ENCODE peak calls at places on chromosomes 13 and 19, in six cellular contexts. One of them, this sample, is unnamed.

GRCh38 chr13:59409651-59410200 is 754.0 kb downstream of the DIAPH3 start:
- DNase-seq in uterus: no peak
- DNase-seq in left lung: no peak
- DNase-seq in AG09319: no peak
- DNase-seq in lower leg skin: no peak
- DNase-seq in psoas muscle: no peak
- DNase-seq in this sample: no peak

GRCh38 chr13:43472980-43473379 is 313.8 kb downstream of the ENOX1 start:
- DNase-seq in uterus: no peak
- DNase-seq in psoas muscle: no peak
- DNase-seq in left lung: no peak
- DNase-seq in lower leg skin: no peak
- DNase-seq in AG09319: no peak
- DNase-seq in this sample: no peak

GRCh38 chr13:110466261-110466660 is 95.3 kb downstream of the RAB20 start:
- DNase-seq in psoas muscle: no peak
- DNase-seq in uterus: no peak
- DNase-seq in AG09319: no peak
- DNase-seq in lower leg skin: no peak
- DNase-seq in left lung: no peak
- DNase-seq in this sample: no peak

GRCh38 chr13:31927219-31927653 is 104.3 kb upstream of the FRY start:
- DNase-seq in uterus: no peak
- DNase-seq in psoas muscle: no peak
- DNase-seq in left lung: no peak
- DNase-seq in lower leg skin: no peak
- DNase-seq in AG09319: no peak
- DNase-seq in this sample: no peak

GRCh38 chr19:932647-933552 is 7.1 kb downstream of the ARID3A start:
- DNase-seq in uterus: peak
- DNase-seq in psoas muscle: peak
- DNase-seq in lower leg skin: peak
- DNase-seq in AG09319: peak
- DNase-seq in left lung: peak
- DNase-seq in this sample: no peak

GRCh38 chr13:78137404-78138142 is 218.9 kb upstream of the EDNRB start:
- DNase-seq in psoas muscle: no peak
- DNase-seq in AG09319: peak
- DNase-seq in lower leg skin: no peak
- DNase-seq in uterus: no peak
- DNase-seq in left lung: no peak
- DNase-seq in this sample: no peak

GRCh38 chr19:45972944-45973525 is 630 bp downstream of the NOVA2 start:
- DNase-seq in AG09319: no peak
- DNase-seq in psoas muscle: no peak
- DNase-seq in uterus: no peak
- DNase-seq in left lung: no peak
- DNase-seq in lower leg skin: no peak
- DNase-seq in this sample: no peak

GRCh38 chr13:111541345-111541744 is 220.9 kb downstream of the TEX29 start:
- DNase-seq in left lung: no peak
- DNase-seq in lower leg skin: no peak
- DNase-seq in uterus: no peak
- DNase-seq in AG09319: no peak
- DNase-seq in psoas muscle: no peak
- DNase-seq in this sample: no peak

GRCh38 chr13:110301606-110302131 is 5.3 kb downstream of the COL4A1 start:
- DNase-seq in psoas muscle: no peak
- DNase-seq in AG09319: no peak
- DNase-seq in uterus: peak
- DNase-seq in lower leg skin: peak
- DNase-seq in left lung: no peak
- DNase-seq in this sample: no peak

GRCh38 chr13:84191199-84191598 is 308.9 kb upstream of the SLITRK1 start:
- DNase-seq in left lung: no peak
- DNase-seq in AG09319: no peak
- DNase-seq in psoas muscle: no peak
- DNase-seq in uterus: no peak
- DNase-seq in lower leg skin: no peak
- DNase-seq in this sample: no peak

GRCh38 chr19:3982701-3983541 is 2.3 kb downstream of the EEF2 start:
- DNase-seq in left lung: no peak
- DNase-seq in uterus: no peak
- DNase-seq in psoas muscle: peak
- DNase-seq in AG09319: no peak
- DNase-seq in lower leg skin: no peak
- DNase-seq in this sample: no peak

GRCh38 chr13:110449225-110450015 is 112.1 kb downstream of the RAB20 start:
- DNase-seq in psoas muscle: no peak
- DNase-seq in left lung: no peak
- DNase-seq in uterus: no peak
- DNase-seq in lower leg skin: peak
- DNase-seq in AG09319: no peak
- DNase-seq in this sample: no peak

GRCh38 chr13:52850396-52851152 is 2.1 kb upstream of the PCDH8 start:
- DNase-seq in uterus: peak
- DNase-seq in AG09319: peak
- DNase-seq in lower leg skin: peak
- DNase-seq in left lung: peak
- DNase-seq in psoas muscle: peak
- DNase-seq in this sample: peak

GRCh38 chr19:43950834-43951626 is at the start of gene ZNF221:
- DNase-seq in AG09319: peak
- DNase-seq in lower leg skin: peak
- DNase-seq in psoas muscle: peak
- DNase-seq in left lung: peak
- DNase-seq in uterus: peak
- DNase-seq in this sample: peak

GRCh38 chr13:44972956-44973581 is 16.2 kb downstream of the NUFIP1 start:
- DNase-seq in psoas muscle: no peak
- DNase-seq in lower leg skin: no peak
- DNase-seq in left lung: no peak
- DNase-seq in uterus: no peak
- DNase-seq in AG09319: no peak
- DNase-seq in this sample: no peak
- TF ChIP-seq CTCF in psoas muscle: peak
- TF ChIP-seq CTCF in lower leg skin: no peak
- TF ChIP-seq CTCF in left lung: peak
- TF ChIP-seq CTCF in uterus: peak
- TF ChIP-seq CTCF in AG09319: peak
- TF ChIP-seq CTCF in this sample: peak

GRCh38 chr19:30336290-30336689 is 35.9 kb upstream of the ZNF536 start:
- DNase-seq in uterus: no peak
- DNase-seq in left lung: no peak
- DNase-seq in AG09319: no peak
- DNase-seq in lower leg skin: peak
- DNase-seq in psoas muscle: no peak
- DNase-seq in this sample: no peak
- TF ChIP-seq CTCF in uterus: no peak
- TF ChIP-seq CTCF in left lung: no peak
- TF ChIP-seq CTCF in AG09319: no peak
- TF ChIP-seq CTCF in lower leg skin: no peak
- TF ChIP-seq CTCF in psoas muscle: no peak
- TF ChIP-seq CTCF in this sample: no peak

GRCh38 chr19:12837225-12837624 is 1.1 kb upstream of the MAST1 start:
- DNase-seq in left lung: no peak
- DNase-seq in psoas muscle: no peak
- DNase-seq in uterus: no peak
- DNase-seq in AG09319: no peak
- DNase-seq in lower leg skin: no peak
- DNase-seq in this sample: no peak

GRCh38 chr19:12840091-12841079 is 2.1 kb downstream of the MAST1 start:
- DNase-seq in AG09319: no peak
- DNase-seq in left lung: peak
- DNase-seq in lower leg skin: no peak
- DNase-seq in uterus: no peak
- DNase-seq in psoas muscle: peak
- DNase-seq in this sample: peak

GRCh38 chr19:12836529-12836863 is 1.8 kb upstream of the MAST1 start:
- DNase-seq in psoas muscle: no peak
- DNase-seq in left lung: no peak
- DNase-seq in uterus: no peak
- DNase-seq in AG09319: no peak
- DNase-seq in lower leg skin: no peak
- DNase-seq in this sample: no peak

GRCh38 chr19:12838893-12839656 is 760 bp downstream of the MAST1 start:
- DNase-seq in AG09319: no peak
- DNase-seq in uterus: no peak
- DNase-seq in left lung: no peak
- DNase-seq in psoas muscle: no peak
- DNase-seq in lower leg skin: no peak
- DNase-seq in this sample: no peak

GRCh38 chr19:12838182-12838890 is at the start of gene MAST1:
- DNase-seq in psoas muscle: peak
- DNase-seq in AG09319: no peak
- DNase-seq in lower leg skin: no peak
- DNase-seq in uterus: no peak
- DNase-seq in left lung: no peak
- DNase-seq in this sample: no peak
- TF ChIP-seq CTCF in psoas muscle: peak
- TF ChIP-seq CTCF in AG09319: peak
- TF ChIP-seq CTCF in lower leg skin: no peak
- TF ChIP-seq CTCF in uterus: no peak
- TF ChIP-seq CTCF in left lung: peak
- TF ChIP-seq CTCF in this sample: peak

GRCh38 chr19:50498219-50499056 is 12.6 kb downstream of the JOSD2 start:
- DNase-seq in psoas muscle: no peak
- DNase-seq in uterus: no peak
- DNase-seq in AG09319: no peak
- DNase-seq in left lung: no peak
- DNase-seq in lower leg skin: no peak
- DNase-seq in this sample: no peak

GRCh38 chr19:50501186-50501567 is 9.8 kb downstream of the JOSD2 start:
- DNase-seq in AG09319: no peak
- DNase-seq in left lung: no peak
- DNase-seq in uterus: no peak
- DNase-seq in lower leg skin: no peak
- DNase-seq in psoas muscle: no peak
- DNase-seq in this sample: no peak

GRCh38 chr19:50501568-50502475 is 9.2 kb downstream of the JOSD2 start:
- DNase-seq in lower leg skin: no peak
- DNase-seq in AG09319: no peak
- DNase-seq in psoas muscle: peak
- DNase-seq in uterus: no peak
- DNase-seq in left lung: no peak
- DNase-seq in this sample: no peak

GRCh38 chr19:50500753-50501151 is 10.2 kb downstream of the JOSD2 start:
- DNase-seq in lower leg skin: no peak
- DNase-seq in uterus: no peak
- DNase-seq in psoas muscle: peak
- DNase-seq in left lung: no peak
- DNase-seq in AG09319: no peak
- DNase-seq in this sample: no peak

DNA sequence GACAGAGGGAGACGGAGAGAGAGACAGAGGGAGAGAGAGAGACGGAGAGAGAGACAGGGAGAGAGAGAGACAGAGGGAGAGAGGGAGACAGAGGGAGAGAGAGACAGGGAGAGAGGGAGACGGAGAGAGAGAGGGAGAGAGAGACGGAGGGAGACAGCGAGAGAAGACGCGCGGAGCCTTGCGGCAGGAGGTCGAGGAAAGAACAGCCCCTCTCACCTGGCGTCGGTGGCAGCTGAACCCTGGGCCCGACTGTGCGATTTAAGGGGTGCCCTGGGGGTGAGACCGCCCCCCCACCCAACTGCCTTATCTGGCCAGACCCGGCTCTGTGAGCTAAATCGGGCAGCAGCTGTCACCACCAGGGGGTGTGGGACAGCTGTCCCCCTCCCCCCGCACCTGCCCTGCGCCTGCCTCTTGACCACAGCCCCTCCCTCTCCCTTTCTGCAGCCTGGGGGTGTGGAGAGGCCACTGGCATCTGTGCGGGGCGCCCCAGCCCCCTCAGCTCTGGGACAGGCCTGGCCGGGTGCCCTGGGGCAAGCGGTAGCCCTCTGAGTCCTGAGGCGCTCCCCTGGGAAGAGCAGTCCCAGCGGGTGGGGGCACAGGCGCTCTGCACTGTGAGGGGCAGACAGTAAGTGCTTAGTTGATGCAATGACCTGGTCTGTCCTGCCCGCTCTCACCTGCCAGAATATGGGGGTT is 10.8 kb downstream of the JOSD2 start:
- DNase-seq in AG09319: no peak
- DNase-seq in psoas muscle: peak
- DNase-seq in left lung: no peak
- DNase-seq in uterus: no peak
- DNase-seq in lower leg skin: no peak
- DNase-seq in this sample: no peak
- TF ChIP-seq CTCF in AG09319: peak
- TF ChIP-seq CTCF in psoas muscle: peak
- TF ChIP-seq CTCF in left lung: no peak
- TF ChIP-seq CTCF in uterus: no peak
- TF ChIP-seq CTCF in lower leg skin: no peak
- TF ChIP-seq CTCF in this sample: peak

GRCh38 chr13:45876781-45877180 is 25.2 kb upstream of the SIAH3 start:
- DNase-seq in AG09319: no peak
- DNase-seq in lower leg skin: no peak
- DNase-seq in uterus: no peak
- DNase-seq in psoas muscle: no peak
- DNase-seq in left lung: no peak
- DNase-seq in this sample: no peak

GRCh38 chr13:45878966-45879365 is 27.4 kb upstream of the SIAH3 start:
- DNase-seq in AG09319: no peak
- DNase-seq in lower leg skin: no peak
- DNase-seq in psoas muscle: no peak
- DNase-seq in uterus: no peak
- DNase-seq in left lung: no peak
- DNase-seq in this sample: no peak

GRCh38 chr13:45882626-45883025 is 31.1 kb upstream of the SIAH3 start:
- DNase-seq in lower leg skin: no peak
- DNase-seq in left lung: no peak
- DNase-seq in uterus: no peak
- DNase-seq in psoas muscle: no peak
- DNase-seq in AG09319: no peak
- DNase-seq in this sample: no peak

GRCh38 chr13:45880242-45880641 is 28.7 kb upstream of the SIAH3 start:
- DNase-seq in psoas muscle: no peak
- DNase-seq in lower leg skin: no peak
- DNase-seq in AG09319: no peak
- DNase-seq in uterus: no peak
- DNase-seq in left lung: no peak
- DNase-seq in this sample: no peak

DNA sequence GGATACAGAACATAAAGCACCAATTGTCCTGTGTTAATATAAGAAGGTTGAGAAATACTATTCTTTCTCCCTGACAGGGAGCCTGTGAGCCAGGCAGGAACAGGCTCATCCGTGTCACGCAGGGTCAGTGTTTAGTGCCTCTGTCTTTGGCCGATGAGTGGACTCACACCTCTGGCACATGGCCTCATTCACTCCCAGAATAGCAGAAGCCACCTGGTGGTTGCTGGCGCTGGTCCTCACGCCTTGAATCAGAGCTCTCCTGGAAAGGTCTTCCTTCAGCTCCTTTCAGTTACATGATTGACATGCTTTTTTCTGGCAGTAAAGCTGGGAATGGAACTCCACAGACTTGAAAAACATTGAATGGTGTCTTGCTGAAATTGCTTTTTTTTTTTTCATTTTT is 28.1 kb upstream of the SIAH3 start:
- DNase-seq in psoas muscle: peak
- DNase-seq in AG09319: no peak
- DNase-seq in lower leg skin: no peak
- DNase-seq in left lung: no peak
- DNase-seq in uterus: peak
- DNase-seq in this sample: no peak
- TF ChIP-seq CTCF in psoas muscle: peak
- TF ChIP-seq CTCF in AG09319: no peak
- TF ChIP-seq CTCF in lower leg skin: no peak
- TF ChIP-seq CTCF in left lung: no peak
- TF ChIP-seq CTCF in uterus: no peak
- TF ChIP-seq CTCF in this sample: no peak

GRCh38 chr13:24890256-24890655 is 126.3 kb downstream of the RNF17 start:
- DNase-seq in left lung: no peak
- DNase-seq in psoas muscle: no peak
- DNase-seq in uterus: no peak
- DNase-seq in AG09319: no peak
- DNase-seq in lower leg skin: no peak
- DNase-seq in this sample: no peak
- TF ChIP-seq CTCF in left lung: no peak
- TF ChIP-seq CTCF in psoas muscle: no peak
- TF ChIP-seq CTCF in uterus: no peak
- TF ChIP-seq CTCF in AG09319: no peak
- TF ChIP-seq CTCF in lower leg skin: no peak
- TF ChIP-seq CTCF in this sample: no peak

This sample was measured in mesothelial cell of epicardium.